ENCODE peak calls at places on chromosomes 5 and 9, in four cellular contexts. Q is right cardiac atrium, D is NAMALWA, F is lung. H is an unnamed sample.

GRCh38 chr9:128254855-128255759 is 20.7 kb downstream of the GOLGA2 start:
- DNase-seq in D (peak), Q (peak), F (peak), H (peak)

GRCh38 chr5:64784451-64785025 is 15.8 kb downstream of the CWC27 start:
- DNase-seq in D (peak), Q (peak), F (peak), H (peak)

GRCh38 chr5:39158127-39158593 is 61.2 kb downstream of the FYB1 start:
- DNase-seq in D (no peak), F (no peak), Q (peak), H (peak)

GRCh38 chr5:97231025-97231636 is 48.1 kb upstream of the RIOK2 start:
- DNase-seq in Q (no peak), D (peak), F (no peak), H (no peak)

GRCh38 chr5:134736173-134736812 is 2.1 kb upstream of the CAMLG start:
- DNase-seq in D (peak), F (no peak), Q (no peak), H (no peak)

GRCh38 chr5:169850407-169850806 is 129.9 kb downstream of the INSYN2B start:
- DNase-seq in Q (no peak), D (peak), F (no peak), H (no peak)

GRCh38 chr9:84600739-84601138 is 68.8 kb upstream of the NTRK2 start:
- DNase-seq in F (peak), D (no peak), Q (no peak), H (no peak)

GRCh38 chr5:138177936-138178515 is 404 bp downstream of the BRD8 start:
- DNase-seq in Q (peak), D (peak), F (no peak), H (no peak)

GRCh38 chr5:1217596-1218206 is 7.5 kb upstream of the SLC6A18 start:
- DNase-seq in Q (peak), D (no peak), F (no peak), H (peak)

GRCh38 chr5:72144762-72145161 is 37.5 kb downstream of the MAP1B start:
- DNase-seq in D (no peak), Q (no peak), F (no peak), H (no peak)

GRCh38 chr5:34487202-34487879 is 168.8 kb upstream of the RAI14 start:
- DNase-seq in D (no peak), Q (no peak), F (peak), H (no peak)

GRCh38 chr9:76591256-76591950 is 132.4 kb downstream of the GCNT1 start:
- DNase-seq in D (no peak), Q (no peak), F (no peak), H (no peak)

GRCh38 chr5:103428411-103428871 is 134.1 kb downstream of the NUDT12 start:
- DNase-seq in F (no peak), D (no peak), Q (peak), H (peak)

GRCh38 chr5:93349613-93350012 is 231.4 kb downstream of the NR2F1-AS1 start:
- DNase-seq in Q (no peak), F (no peak), D (no peak), H (no peak)

GRCh38 chr9:38380872-38381534 is 11.5 kb upstream of the ALDH1B1 start:
- DNase-seq in D (no peak), F (no peak), Q (no peak), H (no peak)

GRCh38 chr9:70563437-70564204 is 149.2 kb upstream of the KLF9 start:
- DNase-seq in F (no peak), Q (no peak), D (peak), H (no peak)

GRCh38 chr9:29322240-29322639 is 1749.0 kb upstream of the C9orf72 start:
- DNase-seq in F (no peak), D (peak), Q (no peak), H (no peak)

GRCh38 chr5:111670826-111671492 is 86.0 kb downstream of the NREP start:
- DNase-seq in D (peak), F (no peak), Q (no peak), H (no peak)

GRCh38 chr5:141192110-141192725 is at the start of gene PCDHB10:
- DNase-seq in Q (no peak), D (peak), F (no peak), H (no peak)

GRCh38 chr5:95915999-95916686 is 45.5 kb downstream of the ELL2 start:
- DNase-seq in F (no peak), Q (no peak), D (no peak), H (no peak)

GRCh38 chr5:149205625-149206523 is 64.6 kb downstream of the ABLIM3 start:
- DNase-seq in D (no peak), F (peak), Q (peak), H (no peak)

GRCh38 chr9:33932078-33932807 is 115.3 kb downstream of the UBE2R2 start:
- DNase-seq in D (no peak), F (no peak), Q (no peak), H (no peak)

GRCh38 chr5:109998208-109998607 is 308.5 kb downstream of the MAN2A1 start:
- DNase-seq in F (no peak), Q (no peak), D (no peak), H (no peak)

GRCh38 chr9:126151671-126152050 is 175.0 kb upstream of the MVB12B start:
- DNase-seq in F (peak), D (no peak), Q (no peak), H (no peak)

H was measured in Right ventricle myocardium inferior.